ENCODE peak calls at places on chromosomes 7 and 10, in nine cellular contexts. D is transverse colon, T is stomach, X is ovary, U is sigmoid colon, V is HepG2, N is SK-N-SH, Y is H1, A is tibial nerve. S is an unnamed sample. For H3K27me3 and H3K36me3, the result is how much of the 10 kb centered on the place peaks cover.

GRCh38 chr10:97865488-97865887 is 15.8 kb downstream of the GOLGA7B start:
- DNase-seq in D (no peak), T (no peak), X (no peak), U (no peak), V (no peak), N (peak), Y (no peak), A (no peak), S (no peak)

GRCh38 chr7:68511281-68511680 is 1087.0 kb upstream of the AUTS2 start:
- DNase-seq in D (no peak), T (no peak), X (no peak), U (no peak), V (no peak), N (peak), Y (no peak), A (no peak), S (no peak)

GRCh38 chr7:33423646-33424020 is 294.3 kb downstream of the BBS9 start:
- DNase-seq in D (no peak), T (no peak), X (no peak), U (no peak), V (peak), N (no peak), Y (peak), A (peak), S (no peak)

GRCh38 chr7:46494026-46494425 is 573.0 kb upstream of the IGFBP3 start:
- DNase-seq in D (no peak), T (no peak), X (no peak), U (no peak), V (no peak), N (no peak), Y (no peak), A (no peak), S (no peak)

GRCh38 chr10:127556911-127557310 is 7.8 kb downstream of the NPS start:
- DNase-seq in D (no peak), T (no peak), X (peak), U (no peak), V (no peak), N (no peak), Y (peak), A (no peak), S (no peak)

GRCh38 chr10:75493464-75493863 is 62.0 kb downstream of the LRMDA start:
- DNase-seq in D (no peak), T (no peak), X (no peak), U (no peak), V (no peak), N (no peak), Y (no peak), A (no peak), S (no peak)

GRCh38 chr7:47746468-47746867 is 164.6 kb upstream of the TNS3 start:
- DNase-seq in D (no peak), T (no peak), X (no peak), U (no peak), V (no peak), N (no peak), Y (peak), A (no peak), S (no peak)

GRCh38 chr7:121049897-121050296 is 61.4 kb downstream of the CPED1 start:
- DNase-seq in D (no peak), T (no peak), X (no peak), U (no peak), V (no peak), N (no peak), Y (no peak), A (no peak), S (no peak)

GRCh38 chr7:44587843-44588711 is 6.0 kb upstream of the TMED4 start:
- DNase-seq in D (peak), T (peak), X (no peak), U (no peak), V (peak), N (peak), Y (no peak), A (peak), S (no peak)

GRCh38 chr7:141562543-141562942 is 11.3 kb downstream of the AGK start:
- DNase-seq in D (no peak), T (no peak), X (no peak), U (no peak), V (no peak), N (no peak), Y (no peak), A (no peak), S (no peak)

GRCh38 chr7:193538-194256 is 1.3 kb downstream of the FAM20C start:
- DNase-seq in D (no peak), T (no peak), X (no peak), U (no peak), V (no peak), N (peak), Y (no peak), A (no peak), S (no peak)

GRCh38 chr7:18405731-18406130 is 89.8 kb upstream of the HDAC9 start:
- DNase-seq in D (no peak), T (no peak), X (no peak), U (no peak), V (no peak), N (no peak), Y (no peak), A (no peak), S (no peak)

GRCh38 chr10:52785418-52785817 is 12.8 kb upstream of the MBL2 start:
- DNase-seq in D (no peak), T (no peak), X (no peak), U (no peak), V (no peak), N (no peak), Y (no peak), A (no peak), S (no peak)

GRCh38 chr7:148916186-148916585 is 32.1 kb upstream of the EZH2 start:
- DNase-seq in D (no peak), T (no peak), X (no peak), U (no peak), V (no peak), N (no peak), Y (no peak), A (no peak), S (no peak)

GRCh38 chr7:39753823-39754325 is 130.5 kb downstream of the RALA start:
- DNase-seq in D (no peak), T (no peak), X (no peak), U (no peak), V (no peak), N (no peak), Y (no peak), A (no peak), S (no peak)

GRCh38 chr7:36363515-36363914 is 26.1 kb upstream of the ANLN start:
- DNase-seq in D (no peak), T (no peak), X (no peak), U (no peak), V (peak), N (no peak), Y (no peak), A (no peak), S (no peak)

GRCh38 chr10:71344916-71345557 is 26.0 kb downstream of the SLC29A3 start:
- DNase-seq in D (no peak), T (no peak), X (no peak), U (no peak), V (no peak), N (peak), Y (no peak), A (no peak), S (no peak)

GRCh38 chr10:87177-88080 is 38.3 kb upstream of the TUBB8 start:
- DNase-seq in D (no peak), T (peak), X (no peak), U (no peak), V (no peak), N (peak), Y (no peak), A (no peak), S (no peak)

GRCh38 chr7:12646139-12646538 is 41.3 kb upstream of the ARL4A start:
- DNase-seq in D (no peak), T (no peak), X (no peak), U (no peak), V (peak), N (no peak), Y (no peak), A (no peak), S (no peak)

GRCh38 chr10:78332013-78332412 is 298.4 kb downstream of the RPS24 start:
- DNase-seq in D (peak), T (no peak), X (peak), U (peak), V (no peak), N (no peak), Y (peak), A (no peak), S (no peak)

GRCh38 chr10:36325815-36326214 is 683.7 kb upstream of the FZD8 start:
- DNase-seq in D (no peak), T (no peak), X (no peak), U (no peak), V (no peak), N (peak), Y (no peak), A (no peak), S (no peak)

GRCh38 chr10:7984325-7984724 is 70.2 kb upstream of the GATA3 start:
- DNase-seq in D (no peak), T (no peak), X (no peak), U (no peak), V (no peak), N (no peak), Y (no peak), A (no peak), S (no peak)

GRCh38 chr10:97664282-97664850 is 22.7 kb downstream of the AVPI1 start:
- DNase-seq in D (no peak), T (no peak), X (no peak), U (no peak), V (peak), N (no peak), Y (no peak), A (no peak), S (no peak)

GRCh38 chr7:17986826-17987225 is 40.8 kb downstream of the PRPS1L1 start:
- DNase-seq in D (no peak), T (no peak), X (no peak), U (no peak), V (no peak), N (no peak), Y (no peak), A (no peak), S (no peak)

GRCh38 chr7:86939197-86939814 is 120.1 kb downstream of the ELAPOR2 start:
- DNase-seq in D (peak), T (no peak), X (no peak), U (no peak), V (peak), N (peak), Y (no peak), A (peak), S (no peak)

GRCh38 chr7:77450054-77450453 is 33.9 kb upstream of the GSAP start:
- DNase-seq in D (no peak), T (no peak), X (no peak), U (no peak), V (no peak), N (no peak), Y (no peak), A (no peak), S (no peak)

GRCh38 chr10:122307669-122308486 is 36.8 kb downstream of the BTBD16 start:
- DNase-seq in D (peak), T (no peak), X (peak), U (peak), V (no peak), N (no peak), Y (no peak), A (peak), S (peak)

GRCh38 chr7:36604801-36605200 is 119.5 kb downstream of the AOAH start:
- DNase-seq in D (no peak), T (no peak), X (no peak), U (no peak), V (no peak), N (no peak), Y (no peak), A (no peak), S (no peak)

DNA sequence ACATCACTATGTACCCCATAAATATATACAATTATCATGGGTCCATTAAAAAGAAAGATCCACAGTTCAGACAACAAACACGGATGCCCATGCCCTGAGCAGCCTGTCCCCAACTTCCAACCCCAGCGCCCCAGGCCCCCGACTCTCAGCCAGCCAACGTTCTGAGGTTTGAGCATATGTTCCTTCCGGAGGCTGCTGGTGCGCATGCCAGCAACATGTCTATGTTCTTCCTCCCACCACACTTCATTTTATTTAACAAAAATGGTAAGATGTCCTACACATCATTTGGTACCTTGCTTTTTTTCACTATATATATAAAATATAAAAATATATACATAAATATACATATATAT is 250.9 kb downstream of the MAD1L1 start:
- DNase-seq in D (no peak), T (no peak), X (no peak), U (no peak), V (no peak), N (no peak), Y (no peak), A (no peak), S (peak)
- TF ChIP-seq EP300 in D (no peak), T (no peak), X (no peak), U (no peak), V (no peak), N (no peak), Y (no peak), A (no peak), S (no peak)

GRCh38 chr7:117041007-117041406 is 87.7 kb downstream of the ST7 start:
- DNase-seq in D (no peak), T (no peak), X (no peak), U (no peak), V (no peak), N (no peak), Y (no peak), A (no peak), S (no peak)
- H3K27me3 ChIP-seq in D (under half), T (under half), X (under half), U (under half), V (under half), N (under half), Y (under half), A (under half), S (under half)

DNA sequence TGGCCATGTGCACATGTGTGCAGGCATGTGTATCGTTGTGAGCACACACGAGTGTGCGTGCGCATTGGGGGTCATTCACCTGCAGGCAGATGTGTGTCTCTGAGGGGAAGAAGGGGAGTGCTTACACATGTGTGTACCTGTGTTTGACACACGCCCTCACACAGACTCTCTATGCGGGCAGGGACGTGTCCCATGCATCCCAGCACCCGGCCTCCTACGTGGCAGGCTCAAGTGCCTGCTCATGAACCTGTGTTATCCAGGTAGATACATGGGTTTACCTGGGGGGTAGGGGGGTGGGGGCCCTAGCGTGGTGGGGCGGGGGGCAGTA is 18.6 kb downstream of the KCP start:
- DNase-seq in D (no peak), T (no peak), X (no peak), U (peak), V (no peak), N (peak), Y (no peak), A (no peak), S (no peak)
- H3K36me3 ChIP-seq in D (under half), T (under half), X (under half), U (under half), V (under half), N (under half), Y (under half), A (under half), S (under half)

DNA sequence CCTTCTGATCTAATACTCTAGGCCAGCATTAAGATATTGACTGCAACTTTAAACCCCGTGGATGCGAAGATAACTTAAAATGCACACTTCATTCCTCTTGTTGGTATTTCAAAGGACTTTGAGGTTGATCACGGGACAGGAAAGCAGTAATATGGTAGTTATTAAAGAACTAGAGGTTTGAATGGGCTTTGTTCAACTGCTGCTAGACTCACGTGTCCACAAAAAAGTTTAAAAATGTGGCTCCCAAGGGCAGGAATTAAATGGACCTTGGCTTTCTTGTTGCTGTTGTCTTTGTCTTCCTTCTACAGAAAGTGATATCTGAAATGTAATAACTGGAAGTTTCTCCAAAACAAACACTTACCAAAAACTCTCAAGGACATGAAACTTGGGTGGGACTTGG is 186.3 kb downstream of the XPNPEP1 start:
- DNase-seq in D (no peak), T (no peak), X (no peak), U (no peak), V (no peak), N (no peak), Y (no peak), A (no peak), S (no peak)
- TF ChIP-seq EP300 in D (no peak), T (no peak), X (no peak), U (no peak), V (no peak), N (no peak), Y (no peak), A (no peak), S (no peak)

GRCh38 chr10:117540640-117541404 is 1.7 kb upstream of the EMX2 start:
- DNase-seq in D (no peak), T (no peak), X (no peak), U (no peak), V (no peak), N (no peak), Y (no peak), A (no peak), S (no peak)

GRCh38 chr10:117543245-117543998 is 876 bp downstream of the EMX2 start:
- DNase-seq in D (no peak), T (no peak), X (peak), U (no peak), V (no peak), N (peak), Y (peak), A (no peak), S (peak)

GRCh38 chr10:117542706-117543244 is at the start of gene EMX2:
- DNase-seq in D (no peak), T (no peak), X (no peak), U (no peak), V (no peak), N (no peak), Y (no peak), A (no peak), S (no peak)

GRCh38 chr10:117541405-117541908 is 1.1 kb upstream of the EMX2 start:
- DNase-seq in D (no peak), T (no peak), X (peak), U (no peak), V (no peak), N (no peak), Y (no peak), A (no peak), S (peak)

DNA sequence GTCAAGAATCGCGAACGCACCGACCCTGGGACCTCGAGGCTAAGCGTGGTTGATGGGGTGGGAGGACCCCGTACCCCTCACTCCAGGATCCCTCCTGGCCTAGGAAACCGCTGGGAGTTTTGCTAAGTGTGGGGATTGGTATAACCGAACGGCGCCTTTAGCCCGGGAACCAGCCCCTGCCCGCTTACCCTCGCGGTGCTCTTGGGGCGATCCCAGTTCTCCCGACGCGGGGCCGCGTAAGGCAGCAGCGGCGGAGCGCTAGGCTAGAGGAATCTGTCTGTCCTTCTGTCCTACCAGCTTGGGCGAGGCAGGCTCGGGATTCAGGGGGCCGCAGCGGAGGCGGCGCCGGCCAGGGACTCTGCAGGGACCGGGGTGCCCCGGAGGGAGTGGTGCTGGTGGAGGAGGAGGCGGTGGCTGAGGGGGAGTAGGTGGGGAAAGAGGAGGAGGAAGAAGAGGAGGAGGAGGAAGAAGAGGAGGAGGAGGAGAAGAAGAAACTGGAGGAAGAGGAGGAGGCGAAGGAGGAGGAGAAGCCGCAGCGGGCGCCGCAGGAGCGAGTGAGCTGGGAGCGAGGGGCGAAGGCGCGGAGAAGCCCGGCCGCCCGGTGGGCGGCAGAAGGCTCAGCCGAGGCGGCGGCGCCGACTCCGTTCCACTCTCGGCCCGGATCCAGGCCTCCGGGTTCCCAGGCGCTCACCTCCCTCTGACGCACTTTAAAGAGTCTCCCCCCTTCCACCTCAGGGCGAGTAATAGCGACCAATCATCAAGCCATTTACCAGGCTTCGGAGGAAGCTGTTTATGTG is 439 bp upstream of the EMX2 start:
- DNase-seq in D (no peak), T (no peak), X (peak), U (no peak), V (no peak), N (peak), Y (peak), A (no peak), S (peak)
- H3K27me3 ChIP-seq in D (half or more), T (half or more), X (under half), U (half or more), V (half or more), N (half or more), Y (half or more), A (under half), S (half or more)

GRCh38 chr10:101784558-101784957 is 1.3 kb upstream of the NPM3 start:
- DNase-seq in D (no peak), T (no peak), X (no peak), U (no peak), V (no peak), N (no peak), Y (no peak), A (no peak), S (no peak)
- H3K36me3 ChIP-seq in D (under half), T (under half), X (under half), U (under half), V (under half), N (half or more), Y (under half), A (under half), S (under half)

DNA sequence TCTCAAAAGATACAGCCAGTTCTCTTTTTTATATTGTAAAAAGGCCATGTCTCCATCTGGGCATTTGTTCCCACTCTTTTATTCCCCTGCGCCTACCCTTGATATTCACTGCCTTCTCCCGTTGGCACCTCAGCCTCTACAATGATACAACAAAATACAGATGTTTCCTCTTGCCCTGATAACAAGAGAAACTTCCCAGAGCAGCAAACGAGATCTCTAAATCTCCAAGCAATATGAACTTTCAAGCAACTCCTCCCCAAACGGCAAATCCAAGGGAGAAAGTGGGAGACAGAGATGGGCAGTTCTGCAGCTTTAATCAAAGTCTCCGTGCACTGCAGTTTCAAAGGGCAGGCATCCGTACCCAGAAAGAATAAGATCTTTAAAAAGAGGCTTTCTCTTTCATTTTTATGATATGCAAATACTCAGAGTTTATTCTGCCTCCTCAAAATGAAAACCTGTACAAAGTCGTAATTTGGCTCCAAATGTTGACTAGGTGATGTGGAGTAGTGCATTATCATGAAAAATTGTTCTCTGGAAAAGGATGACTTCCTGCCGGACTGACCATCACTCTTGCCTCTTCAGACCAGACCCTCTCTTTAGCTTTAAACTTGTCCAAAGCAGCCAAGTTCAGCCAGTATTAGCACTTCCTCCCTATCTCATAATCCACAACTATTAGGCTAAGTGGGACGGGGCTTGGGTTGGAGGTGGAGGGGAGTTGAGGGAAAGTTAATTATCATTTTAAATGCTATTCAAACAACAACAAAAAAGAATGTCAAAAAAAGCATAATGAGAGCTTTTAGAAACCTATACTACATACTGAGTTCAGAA is 682 bp downstream of the HGF start:
- DNase-seq in D (no peak), T (no peak), X (no peak), U (no peak), V (no peak), N (no peak), Y (no peak), A (no peak), S (no peak)
- TF ChIP-seq EP300 in D (no peak), T (no peak), X (no peak), U (no peak), V (no peak), N (no peak), Y (no peak), A (no peak), S (no peak)

S was measured in suprapubic skin.